ENCODE peak calls at places on chromosomes 11 and 22, in six cellular contexts. One of them, this sample, is unnamed.
A peak's percentile ranks its signal among the peaks of the same experiment; 100 is the strongest.

GRCh38 chr11:63945482-63946163 is 6.8 kb downstream of the NAA40 start:
- DNase-seq in PC-9: peak; percentile 66
- DNase-seq in mammary epithelial cell: peak; percentile 64
- DNase-seq in left lung: no peak
- DNase-seq in K562: peak; percentile 67
- DNase-seq in endodermal cell: peak; percentile 90
- DNase-seq in this sample: peak; percentile 85

GRCh38 chr11:35211952-35212351 is 73.0 kb downstream of the CD44 start:
- DNase-seq in PC-9: no peak
- DNase-seq in mammary epithelial cell: no peak
- DNase-seq in left lung: no peak
- DNase-seq in K562: no peak
- DNase-seq in endodermal cell: no peak
- DNase-seq in this sample: no peak

GRCh38 chr11:64605656-64606585 is 14.9 kb downstream of the SLC22A12 start:
- DNase-seq in PC-9: no peak
- DNase-seq in mammary epithelial cell: no peak
- DNase-seq in left lung: peak; percentile 55
- DNase-seq in K562: no peak
- DNase-seq in endodermal cell: no peak
- DNase-seq in this sample: peak; percentile 44

GRCh38 chr22:23613193-23613973 is 18.7 kb downstream of the DRICH1 start:
- DNase-seq in PC-9: no peak
- DNase-seq in mammary epithelial cell: no peak
- DNase-seq in left lung: no peak
- DNase-seq in K562: no peak
- DNase-seq in endodermal cell: no peak
- DNase-seq in this sample: no peak

GRCh38 chr11:548700-549603 is 11.6 kb downstream of the LMNTD2 start:
- DNase-seq in PC-9: no peak
- DNase-seq in mammary epithelial cell: no peak
- DNase-seq in left lung: no peak
- DNase-seq in K562: no peak
- DNase-seq in endodermal cell: peak; percentile 74
- DNase-seq in this sample: peak; percentile 33

GRCh38 chr11:83852775-83853442 is 566.7 kb upstream of the CCDC90B start:
- DNase-seq in PC-9: no peak
- DNase-seq in mammary epithelial cell: no peak
- DNase-seq in left lung: no peak
- DNase-seq in K562: no peak
- DNase-seq in endodermal cell: no peak
- DNase-seq in this sample: no peak

GRCh38 chr11:606245-606644 is 9.5 kb downstream of the IRF7 start:
- DNase-seq in PC-9: no peak
- DNase-seq in mammary epithelial cell: peak; percentile 89
- DNase-seq in left lung: peak; percentile 83
- DNase-seq in K562: no peak
- DNase-seq in endodermal cell: no peak
- DNase-seq in this sample: peak; percentile 87

GRCh38 chr22:50576070-50576469 is 2.2 kb downstream of the CPT1B start:
- DNase-seq in PC-9: peak; percentile 60
- DNase-seq in mammary epithelial cell: peak; percentile 46
- DNase-seq in left lung: no peak
- DNase-seq in K562: peak; percentile 79
- DNase-seq in endodermal cell: peak; percentile 70
- DNase-seq in this sample: no peak

DNA sequence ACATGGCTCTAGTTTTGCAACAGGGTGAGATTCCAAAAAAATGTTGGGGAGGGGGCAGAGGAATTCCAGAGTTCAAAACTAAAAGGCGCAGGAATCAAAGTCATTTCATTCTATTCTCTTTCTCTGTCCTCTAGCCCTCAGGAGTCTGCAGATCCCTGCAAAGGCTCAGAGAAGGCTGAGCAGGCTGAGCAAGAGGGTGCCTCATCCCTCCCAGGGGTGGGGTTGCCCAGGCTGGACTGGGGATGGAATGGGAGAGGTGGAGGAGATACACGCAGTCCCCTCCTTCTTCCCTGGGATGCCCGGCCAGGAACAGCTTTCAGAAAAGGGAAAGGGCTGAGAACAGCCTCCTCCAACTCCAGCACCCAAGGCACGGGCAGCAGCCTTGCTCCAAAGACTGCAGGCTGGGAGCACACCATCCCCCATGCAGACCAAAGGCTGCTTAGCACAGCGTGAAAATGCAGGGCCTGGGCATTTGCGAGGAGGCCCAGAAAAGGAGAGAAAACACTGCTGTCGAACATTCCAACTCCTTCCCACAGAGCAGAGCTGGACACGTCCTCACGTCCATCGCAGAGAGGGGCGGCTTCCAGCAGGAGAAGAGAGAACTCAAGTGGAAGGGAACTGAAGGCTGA is 51.8 kb downstream of the MN1 start:
- DNase-seq in PC-9: no peak
- DNase-seq in mammary epithelial cell: peak; percentile 29
- DNase-seq in left lung: no peak
- DNase-seq in K562: no peak
- DNase-seq in endodermal cell: peak; percentile 82
- DNase-seq in this sample: no peak
- H3K4me3 ChIP-seq in PC-9: no peak overlapping the region
- H3K4me3 ChIP-seq in mammary epithelial cell: no peak overlapping the region
- H3K4me3 ChIP-seq in left lung: no peak overlapping the region
- H3K4me3 ChIP-seq in K562: no peak overlapping the region
- H3K4me3 ChIP-seq in endodermal cell: no peak overlapping the region
- H3K4me3 ChIP-seq in this sample: no peak overlapping the region

DNA sequence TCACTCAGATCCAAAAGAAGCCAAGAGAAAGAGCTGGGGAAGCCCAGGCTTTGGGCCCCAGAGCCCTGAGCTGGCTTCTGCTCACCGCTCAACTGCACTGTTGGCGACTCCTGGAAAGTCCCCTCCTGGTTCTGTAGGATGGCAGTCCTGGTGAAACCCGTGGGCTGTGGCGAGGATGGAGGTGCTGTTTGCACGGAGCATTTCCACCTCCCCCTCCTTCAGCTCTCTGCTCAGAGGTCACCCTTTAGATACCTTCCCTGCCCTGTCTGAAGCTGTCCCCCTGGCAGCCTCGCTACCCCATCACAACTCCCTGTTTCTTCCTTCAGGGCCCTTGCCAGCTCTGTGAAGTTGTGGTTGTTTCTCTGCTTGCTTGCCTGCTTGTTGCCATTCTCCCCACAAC is 97.8 kb downstream of the MYO18B start:
- DNase-seq in PC-9: no peak
- DNase-seq in mammary epithelial cell: no peak
- DNase-seq in left lung: no peak
- DNase-seq in K562: no peak
- DNase-seq in endodermal cell: no peak
- DNase-seq in this sample: no peak
- H3K27me3 ChIP-seq in PC-9: peaks cover 78% of the 10 kb centered on the region
- H3K27me3 ChIP-seq in mammary epithelial cell: no peaks in the 10 kb centered on the region
- H3K27me3 ChIP-seq in left lung: no peaks in the 10 kb centered on the region
- H3K27me3 ChIP-seq in K562: no peaks in the 10 kb centered on the region
- H3K27me3 ChIP-seq in endodermal cell: no peaks in the 10 kb centered on the region
- H3K27me3 ChIP-seq in this sample: no peaks in the 10 kb centered on the region

GRCh38 chr11:10743354-10744035 is 7.6 kb upstream of the CTR9 start:
- DNase-seq in PC-9: no peak
- DNase-seq in mammary epithelial cell: no peak
- DNase-seq in left lung: peak; percentile 78
- DNase-seq in K562: peak; percentile 50
- DNase-seq in endodermal cell: no peak
- DNase-seq in this sample: no peak
- H3K27ac ChIP-seq in PC-9: no peak overlapping the region
- H3K27ac ChIP-seq in mammary epithelial cell: no peak overlapping the region
- H3K27ac ChIP-seq in left lung: no peak overlapping the region
- H3K27ac ChIP-seq in K562: peak overlapping the region; percentile 40
- H3K27ac ChIP-seq in endodermal cell: no peak overlapping the region
- H3K27ac ChIP-seq in this sample: no peak overlapping the region

GRCh38 chr11:62553839-62554361 is 7.3 kb upstream of the AHNAK start:
- DNase-seq in PC-9: peak; percentile 93
- DNase-seq in mammary epithelial cell: peak; percentile 88
- DNase-seq in left lung: no peak
- DNase-seq in K562: no peak
- DNase-seq in endodermal cell: peak; percentile 55
- DNase-seq in this sample: no peak

GRCh38 chr11:62552465-62552782 is 5.8 kb upstream of the AHNAK start:
- DNase-seq in PC-9: peak; percentile 57
- DNase-seq in mammary epithelial cell: no peak
- DNase-seq in left lung: no peak
- DNase-seq in K562: no peak
- DNase-seq in endodermal cell: peak; percentile 58
- DNase-seq in this sample: peak; percentile 46

GRCh38 chr11:62554377-62554776 is 7.8 kb upstream of the AHNAK start:
- DNase-seq in PC-9: no peak
- DNase-seq in mammary epithelial cell: no peak
- DNase-seq in left lung: no peak
- DNase-seq in K562: no peak
- DNase-seq in endodermal cell: peak; percentile 58
- DNase-seq in this sample: no peak

GRCh38 chr11:62555464-62556092 is 9.0 kb upstream of the AHNAK start:
- DNase-seq in PC-9: no peak
- DNase-seq in mammary epithelial cell: no peak
- DNase-seq in left lung: peak; percentile 78
- DNase-seq in K562: peak; percentile 56
- DNase-seq in endodermal cell: no peak
- DNase-seq in this sample: no peak

GRCh38 chr11:62552931-62553838 is 6.6 kb upstream of the AHNAK start:
- DNase-seq in PC-9: peak; percentile 97
- DNase-seq in mammary epithelial cell: peak; percentile 93
- DNase-seq in left lung: peak; percentile 92
- DNase-seq in K562: peak; percentile 89
- DNase-seq in endodermal cell: peak; percentile 89
- DNase-seq in this sample: peak; percentile 87
- H3K4me3 ChIP-seq in PC-9: peak overlapping the region; percentile 49
- H3K4me3 ChIP-seq in mammary epithelial cell: peak overlapping the region; percentile 26
- H3K4me3 ChIP-seq in left lung: no peak overlapping the region
- H3K4me3 ChIP-seq in K562: no peak overlapping the region
- H3K4me3 ChIP-seq in endodermal cell: no peak overlapping the region
- H3K4me3 ChIP-seq in this sample: no peak overlapping the region

GRCh38 chr11:2260491-2261364 is 9.7 kb downstream of the ASCL2 start:
- DNase-seq in PC-9: no peak
- DNase-seq in mammary epithelial cell: no peak
- DNase-seq in left lung: peak; percentile 65
- DNase-seq in K562: no peak
- DNase-seq in endodermal cell: peak; percentile 30
- DNase-seq in this sample: no peak
- H3K27me3 ChIP-seq in PC-9: no peaks in the 10 kb centered on the region
- H3K27me3 ChIP-seq in mammary epithelial cell: no peaks in the 10 kb centered on the region
- H3K27me3 ChIP-seq in left lung: no peaks in the 10 kb centered on the region
- H3K27me3 ChIP-seq in K562: peaks cover 32% of the 10 kb centered on the region
- H3K27me3 ChIP-seq in endodermal cell: peaks cover 14% of the 10 kb centered on the region
- H3K27me3 ChIP-seq in this sample: no peaks in the 10 kb centered on the region

GRCh38 chr11:71386232-71386631 is 62.0 kb downstream of the DHCR7 start:
- DNase-seq in PC-9: no peak
- DNase-seq in mammary epithelial cell: no peak
- DNase-seq in left lung: no peak
- DNase-seq in K562: no peak
- DNase-seq in endodermal cell: no peak
- DNase-seq in this sample: no peak

GRCh38 chr11:71391786-71392185 is 56.4 kb downstream of the DHCR7 start:
- DNase-seq in PC-9: no peak
- DNase-seq in mammary epithelial cell: no peak
- DNase-seq in left lung: no peak
- DNase-seq in K562: no peak
- DNase-seq in endodermal cell: no peak
- DNase-seq in this sample: no peak

GRCh38 chr11:71387784-71388636 is 60.2 kb downstream of the DHCR7 start:
- DNase-seq in PC-9: no peak
- DNase-seq in mammary epithelial cell: no peak
- DNase-seq in left lung: no peak
- DNase-seq in K562: no peak
- DNase-seq in endodermal cell: no peak
- DNase-seq in this sample: no peak

GRCh38 chr11:71391352-71391751 is 56.8 kb downstream of the DHCR7 start:
- DNase-seq in PC-9: no peak
- DNase-seq in mammary epithelial cell: no peak
- DNase-seq in left lung: no peak
- DNase-seq in K562: no peak
- DNase-seq in endodermal cell: no peak
- DNase-seq in this sample: no peak

GRCh38 chr11:71388637-71389235 is 59.5 kb downstream of the DHCR7 start:
- DNase-seq in PC-9: no peak
- DNase-seq in mammary epithelial cell: no peak
- DNase-seq in left lung: no peak
- DNase-seq in K562: no peak
- DNase-seq in endodermal cell: no peak
- DNase-seq in this sample: no peak
- H3K27ac ChIP-seq in PC-9: no peak overlapping the region
- H3K27ac ChIP-seq in mammary epithelial cell: no peak overlapping the region
- H3K27ac ChIP-seq in left lung: no peak overlapping the region
- H3K27ac ChIP-seq in K562: no peak overlapping the region
- H3K27ac ChIP-seq in endodermal cell: no peak overlapping the region
- H3K27ac ChIP-seq in this sample: no peak overlapping the region

GRCh38 chr11:94769897-94770296 is 1.7 kb downstream of the AMOTL1 start:
- DNase-seq in PC-9: no peak
- DNase-seq in mammary epithelial cell: no peak
- DNase-seq in left lung: peak; percentile 34
- DNase-seq in K562: no peak
- DNase-seq in endodermal cell: no peak
- DNase-seq in this sample: peak; percentile 50

GRCh38 chr11:94771390-94771789 is 3.2 kb downstream of the AMOTL1 start:
- DNase-seq in PC-9: peak; percentile 92
- DNase-seq in mammary epithelial cell: peak; percentile 48
- DNase-seq in left lung: no peak
- DNase-seq in K562: no peak
- DNase-seq in endodermal cell: no peak
- DNase-seq in this sample: no peak

GRCh38 chr11:94771951-94772350 is 3.8 kb downstream of the AMOTL1 start:
- DNase-seq in PC-9: no peak
- DNase-seq in mammary epithelial cell: no peak
- DNase-seq in left lung: no peak
- DNase-seq in K562: no peak
- DNase-seq in endodermal cell: no peak
- DNase-seq in this sample: no peak

GRCh38 chr11:94768602-94769511 is 701 bp downstream of the AMOTL1 start:
- DNase-seq in PC-9: no peak
- DNase-seq in mammary epithelial cell: peak; percentile 39
- DNase-seq in left lung: peak; percentile 85
- DNase-seq in K562: peak; percentile 57
- DNase-seq in endodermal cell: peak; percentile 71
- DNase-seq in this sample: peak; percentile 68

GRCh38 chr11:94770563-94771120 is 2.5 kb downstream of the AMOTL1 start:
- DNase-seq in PC-9: no peak
- DNase-seq in mammary epithelial cell: no peak
- DNase-seq in left lung: no peak
- DNase-seq in K562: no peak
- DNase-seq in endodermal cell: no peak
- DNase-seq in this sample: no peak
- H3K4me3 ChIP-seq in PC-9: peak overlapping the region; percentile 95
- H3K4me3 ChIP-seq in mammary epithelial cell: peak overlapping the region; percentile 52
- H3K4me3 ChIP-seq in left lung: no peak overlapping the region
- H3K4me3 ChIP-seq in K562: peak overlapping the region; percentile 59
- H3K4me3 ChIP-seq in endodermal cell: peak overlapping the region; percentile 96
- H3K4me3 ChIP-seq in this sample: peak overlapping the region; percentile 69

This sample was measured in right cardiac atrium.